ENCODE peak calls at places on chromosomes 3 and 15, in seven cellular contexts. Q is sigmoid colon, B is IMR-90, R is A549, U is breast epithelium, H is H1, S is transverse colon. W is an unnamed sample.

GRCh38 chr15:74725845-74726773 is 781 bp upstream of the CYP1A1 start:
- DNase-seq in Q (no peak), B (no peak), R (peak), U (no peak), H (no peak), S (peak), W (no peak)

GRCh38 chr3:5187152-5187919 is at the start of gene EDEM1:
- DNase-seq in Q (peak), B (peak), R (peak), U (peak), H (peak), S (peak), W (peak)

GRCh38 chr15:67998599-67999122 is 55.5 kb upstream of the PIAS1 start:
- DNase-seq in Q (no peak), B (peak), R (peak), U (no peak), H (no peak), S (peak), W (no peak)

GRCh38 chr15:100635406-100636071 is 33.1 kb downstream of the ASB7 start:
- DNase-seq in Q (no peak), B (no peak), R (no peak), U (no peak), H (peak), S (peak), W (no peak)

GRCh38 chr15:73082719-73083275 is 30.5 kb downstream of the NEO1 start:
- DNase-seq in Q (no peak), B (no peak), R (no peak), U (no peak), H (no peak), S (no peak), W (no peak)

GRCh38 chr15:66401130-66402021 is 14.7 kb downstream of the MAP2K1 start:
- DNase-seq in Q (no peak), B (no peak), R (peak), U (no peak), H (no peak), S (no peak), W (no peak)

GRCh38 chr15:99322643-99323405 is 71.5 kb downstream of the LRRC28 start:
- DNase-seq in Q (no peak), B (peak), R (peak), U (no peak), H (no peak), S (no peak), W (no peak)

GRCh38 chr15:62360286-62360685 is 195.2 kb upstream of the C2CD4B start:
- DNase-seq in Q (no peak), B (peak), R (no peak), U (no peak), H (no peak), S (no peak), W (no peak)

GRCh38 chr3:160081958-160082533 is 93.4 kb downstream of the IL12A start:
- DNase-seq in Q (no peak), B (no peak), R (no peak), U (no peak), H (no peak), S (no peak), W (no peak)

GRCh38 chr3:99638244-99638948 is at the start of gene COL8A1:
- DNase-seq in Q (peak), B (peak), R (no peak), U (peak), H (no peak), S (peak), W (no peak)

GRCh38 chr3:86990734-86991481 is at the start of gene VGLL3:
- DNase-seq in Q (peak), B (peak), R (peak), U (peak), H (peak), S (peak), W (no peak)

GRCh38 chr3:37991109-37991508 is 523 bp downstream of the VILL start:
- DNase-seq in Q (peak), B (no peak), R (no peak), U (no peak), H (no peak), S (no peak), W (no peak)

GRCh38 chr3:157271283-157271882 is 111.4 kb upstream of the CCNL1 start:
- DNase-seq in Q (no peak), B (no peak), R (no peak), U (no peak), H (no peak), S (no peak), W (no peak)

GRCh38 chr3:79245295-79246138 is 522.3 kb downstream of the ROBO1 start:
- DNase-seq in Q (no peak), B (no peak), R (no peak), U (no peak), H (no peak), S (no peak), W (no peak)

GRCh38 chr3:126322181-126322967 is 34.8 kb downstream of the KLF15 start:
- DNase-seq in Q (no peak), B (no peak), R (no peak), U (no peak), H (no peak), S (no peak), W (no peak)

GRCh38 chr3:156217674-156218352 is 97.4 kb downstream of the KCNAB1 start:
- DNase-seq in Q (no peak), B (peak), R (no peak), U (no peak), H (no peak), S (no peak), W (no peak)

GRCh38 chr3:187738089-187738399 is 7.2 kb downstream of the BCL6 start:
- DNase-seq in Q (no peak), B (no peak), R (no peak), U (no peak), H (no peak), S (no peak), W (no peak)

GRCh38 chr3:187739125-187739560 is 6.1 kb downstream of the BCL6 start:
- DNase-seq in Q (no peak), B (no peak), R (no peak), U (no peak), H (no peak), S (no peak), W (peak)

GRCh38 chr3:187738400-187739124 is 6.7 kb downstream of the BCL6 start:
- DNase-seq in Q (peak), B (peak), R (peak), U (peak), H (peak), S (peak), W (peak)

GRCh38 chr3:187740446-187741399 is 4.5 kb downstream of the BCL6 start:
- DNase-seq in Q (peak), B (peak), R (peak), U (peak), H (no peak), S (peak), W (peak)

GRCh38 chr3:187739561-187740445 is 5.5 kb downstream of the BCL6 start:
- DNase-seq in Q (peak), B (peak), R (peak), U (peak), H (no peak), S (peak), W (peak)
- TF ChIP-seq POLR2A in Q (no peak), B (peak), R (no peak), U (peak), H (peak), S (peak), W (peak)

DNA sequence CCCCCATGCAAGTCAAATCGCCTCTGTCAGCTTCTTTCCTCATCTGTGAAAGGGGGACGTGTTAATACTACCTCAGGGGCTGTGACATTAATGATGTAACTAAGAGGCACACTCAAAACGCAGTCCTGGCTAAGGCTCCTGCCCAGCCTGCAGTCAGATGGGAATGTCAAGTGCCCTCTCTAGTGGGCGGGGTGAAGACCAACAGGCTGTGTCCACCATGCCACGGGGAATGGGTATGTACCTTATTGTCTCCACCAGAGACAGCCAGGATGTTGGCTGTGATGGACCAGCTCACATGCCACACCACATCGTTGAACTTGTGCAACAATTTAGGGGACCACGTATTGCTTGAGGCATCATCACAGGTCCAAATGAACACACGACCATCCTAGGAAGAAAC is 11.0 kb upstream of the GHRL start:
- DNase-seq in Q (no peak), B (no peak), R (no peak), U (no peak), H (no peak), S (no peak), W (no peak)
- TF ChIP-seq POLR2A in Q (no peak), B (no peak), R (no peak), U (no peak), H (no peak), S (no peak), W (no peak)

DNA sequence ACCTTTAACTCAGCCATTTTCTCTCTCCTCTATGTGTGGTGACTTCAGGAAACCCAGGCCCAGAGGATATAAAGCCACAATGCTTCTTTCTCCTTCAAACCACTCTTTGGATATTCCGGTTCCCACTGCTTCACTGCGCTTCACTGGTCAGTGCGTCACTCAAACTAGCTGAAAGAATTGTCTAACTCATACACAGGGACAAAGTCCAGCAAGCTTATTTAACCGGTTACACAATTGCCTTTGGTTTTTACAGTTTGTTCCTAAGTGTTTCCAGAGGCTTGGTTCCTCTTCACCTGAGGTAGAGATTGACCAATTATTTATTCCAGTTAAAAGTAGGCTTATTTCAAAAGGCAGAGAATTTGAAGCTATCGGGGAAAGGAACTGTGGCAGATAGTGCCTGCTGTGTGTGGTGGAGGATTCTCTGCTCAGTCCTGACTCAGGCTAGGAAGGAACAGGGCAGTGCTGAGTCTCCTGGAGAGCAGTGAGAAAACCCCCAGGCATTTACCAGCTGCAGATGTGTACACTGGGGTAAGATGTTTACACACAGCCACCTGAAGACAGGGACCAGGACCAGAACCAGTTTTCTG is at the start of gene HGD:
- DNase-seq in Q (no peak), B (peak), R (peak), U (peak), H (no peak), S (peak), W (no peak)
- TF ChIP-seq POLR2A in Q (no peak), B (no peak), R (no peak), U (no peak), H (no peak), S (peak), W (no peak)

GRCh38 chr3:62585861-62586260 is 212.5 kb upstream of the FEZF2 start:
- DNase-seq in Q (no peak), B (peak), R (no peak), U (no peak), H (no peak), S (no peak), W (no peak)

GRCh38 chr3:62586356-62586755 is 213.0 kb upstream of the FEZF2 start:
- DNase-seq in Q (no peak), B (peak), R (no peak), U (no peak), H (no peak), S (no peak), W (no peak)

GRCh38 chr3:62589078-62589477 is 215.7 kb upstream of the FEZF2 start:
- DNase-seq in Q (no peak), B (no peak), R (no peak), U (no peak), H (no peak), S (no peak), W (no peak)

GRCh38 chr3:62587579-62588031 is 214.3 kb upstream of the FEZF2 start:
- DNase-seq in Q (no peak), B (peak), R (no peak), U (no peak), H (no peak), S (no peak), W (no peak)

DNA sequence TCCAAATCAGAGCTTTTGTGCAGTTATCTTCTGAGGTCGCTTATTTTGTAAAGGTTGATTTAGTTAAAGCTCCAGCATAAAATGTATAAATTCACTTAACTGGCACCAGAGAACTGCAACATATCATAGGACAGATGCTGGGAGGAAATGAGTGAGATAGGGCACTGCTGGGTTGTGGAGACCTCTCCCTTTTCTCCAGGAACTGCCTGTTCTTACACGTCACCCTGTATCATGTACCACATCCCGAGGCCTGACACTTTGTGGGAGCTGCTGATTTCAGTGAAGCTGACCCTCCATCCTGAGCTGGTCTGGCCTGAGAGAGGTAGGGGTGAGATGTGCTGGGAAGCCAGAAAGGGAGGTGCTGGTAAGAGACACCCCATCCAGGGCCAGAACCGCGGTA is 213.8 kb upstream of the FEZF2 start:
- DNase-seq in Q (no peak), B (peak), R (no peak), U (no peak), H (no peak), S (no peak), W (no peak)
- TF ChIP-seq POLR2A in Q (no peak), B (no peak), R (no peak), U (no peak), H (no peak), S (no peak), W (no peak)

DNA sequence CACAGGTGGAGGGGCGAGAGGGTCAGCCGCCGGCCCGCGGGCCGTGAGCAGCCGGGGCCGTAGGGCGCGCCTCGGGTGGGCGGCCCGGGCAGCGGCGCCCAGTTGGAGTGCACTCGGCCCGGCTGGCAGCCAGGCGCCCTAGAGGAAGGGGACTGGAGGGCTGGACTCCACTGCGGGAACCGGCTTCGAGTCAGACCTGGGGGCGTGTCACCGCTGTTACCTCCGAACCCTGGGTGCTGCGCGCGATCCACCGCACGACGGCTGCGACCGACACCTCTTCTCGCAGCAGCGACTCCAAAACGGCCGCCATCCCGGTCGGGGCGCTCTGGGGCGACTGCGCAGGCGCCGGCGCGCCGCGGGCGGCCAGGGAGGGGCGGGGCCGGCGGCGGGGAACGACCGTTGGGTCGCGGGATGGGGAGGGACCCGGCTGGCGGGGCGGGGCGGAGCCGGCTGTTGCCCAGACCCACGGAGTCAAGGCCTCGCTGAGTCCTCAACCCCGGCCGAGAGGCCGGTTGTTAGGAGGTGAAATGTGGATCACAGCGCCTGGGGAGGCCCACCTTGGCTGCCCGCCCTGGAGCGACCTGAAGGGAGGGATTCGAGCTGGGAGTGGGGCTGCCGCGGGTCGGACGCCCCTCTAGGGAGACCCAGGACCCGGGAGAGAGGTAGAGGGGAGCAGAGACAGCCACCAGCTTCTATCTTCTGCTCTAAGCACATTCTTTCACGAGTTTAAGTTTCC is at the start of gene CDAN1:
- DNase-seq in Q (peak), B (peak), R (peak), U (peak), H (peak), S (peak), W (peak)
- TF ChIP-seq POLR2A in Q (peak), B (peak), R (peak), U (peak), H (peak), S (peak), W (peak)

GRCh38 chr3:139355937-139356336 is 12.1 kb downstream of the MRPS22 start:
- DNase-seq in Q (no peak), B (no peak), R (no peak), U (no peak), H (no peak), S (no peak), W (no peak)
- TF ChIP-seq POLR2A in Q (no peak), B (no peak), R (no peak), U (no peak), H (no peak), S (no peak), W (no peak)

GRCh38 chr3:25664066-25664809 is 469 bp downstream of the TOP2B start:
- DNase-seq in Q (peak), B (peak), R (peak), U (peak), H (no peak), S (peak), W (peak)
- TF ChIP-seq POLR2A in Q (no peak), B (peak), R (peak), U (no peak), H (no peak), S (no peak), W (no peak)

DNA sequence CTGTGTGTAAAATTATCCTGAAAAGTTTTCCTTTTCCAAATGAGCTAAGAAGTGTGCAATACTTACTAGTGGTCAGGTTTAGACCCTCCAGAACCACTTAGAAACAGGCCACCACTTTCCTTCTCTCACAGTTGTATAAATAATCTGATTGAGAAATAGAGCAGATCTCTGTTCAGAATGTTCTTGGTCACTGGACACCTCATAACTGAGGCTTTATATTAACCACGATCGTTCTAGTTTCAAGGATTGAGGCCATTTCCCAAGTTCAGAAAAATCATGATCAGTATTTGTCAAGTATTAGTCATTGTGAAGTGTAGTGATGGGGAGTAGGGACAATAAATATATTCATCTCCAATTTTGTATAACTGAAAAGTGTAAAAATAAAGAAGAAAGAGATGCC is 1.0 kb upstream of the MAP3K13 start:
- DNase-seq in Q (no peak), B (peak), R (no peak), U (no peak), H (no peak), S (no peak), W (no peak)
- TF ChIP-seq POLR2A in Q (no peak), B (no peak), R (no peak), U (no peak), H (no peak), S (no peak), W (no peak)

GRCh38 chr3:52277071-52277964 is 1.1 kb downstream of the WDR82 start:
- DNase-seq in Q (peak), B (peak), R (peak), U (peak), H (no peak), S (peak), W (peak)
- TF ChIP-seq POLR2A in Q (peak), B (peak), R (peak), U (no peak), H (peak), S (peak), W (peak)

W was measured in erythroblast.